ENCODE peak calls at places on chromosomes 3 and 15, in eight cellular contexts. One of them, this sample, is unnamed.

GRCh38 chr15:32849769-32850668 is 132.2 kb downstream of the GREM1 start:
- DNase-seq in endothelial cell of umbilical vein: no peak
- DNase-seq in prostate gland: no peak
- DNase-seq in foreskin fibroblast: peak; percentile 86
- DNase-seq in activated B cell treated with CpG ODN at 0.5 μM for 24 hours: no peak
- DNase-seq in IMR-90: peak; percentile 98
- DNase-seq in glutamatergic neuron: no peak
- DNase-seq in Caco-2: no peak
- DNase-seq in this sample: no peak

GRCh38 chr3:58161435-58162398 is 49.1 kb downstream of the DNASE1L3 start:
- DNase-seq in endothelial cell of umbilical vein: peak; percentile 96
- DNase-seq in prostate gland: no peak
- DNase-seq in foreskin fibroblast: peak; percentile 88
- DNase-seq in activated B cell treated with CpG ODN at 0.5 μM for 24 hours: no peak
- DNase-seq in IMR-90: peak; percentile 98
- DNase-seq in glutamatergic neuron: no peak
- DNase-seq in Caco-2: no peak
- DNase-seq in this sample: no peak

GRCh38 chr3:60594025-60594424 is 657.2 kb downstream of the FHIT start:
- DNase-seq in endothelial cell of umbilical vein: no peak
- DNase-seq in prostate gland: peak; percentile 83
- DNase-seq in foreskin fibroblast: peak; percentile 2
- DNase-seq in activated B cell treated with CpG ODN at 0.5 μM for 24 hours: no peak
- DNase-seq in IMR-90: peak; percentile 45
- DNase-seq in glutamatergic neuron: no peak
- DNase-seq in Caco-2: no peak
- DNase-seq in this sample: no peak

GRCh38 chr3:183497313-183497712 is 58.2 kb downstream of the KLHL6 start:
- DNase-seq in endothelial cell of umbilical vein: no peak
- DNase-seq in prostate gland: no peak
- DNase-seq in foreskin fibroblast: no peak
- DNase-seq in activated B cell treated with CpG ODN at 0.5 μM for 24 hours: no peak
- DNase-seq in IMR-90: no peak
- DNase-seq in glutamatergic neuron: no peak
- DNase-seq in Caco-2: no peak
- DNase-seq in this sample: no peak

GRCh38 chr3:45145223-45145622 is 955 bp downstream of the CDCP1 start:
- DNase-seq in endothelial cell of umbilical vein: no peak
- DNase-seq in prostate gland: peak; percentile 61
- DNase-seq in foreskin fibroblast: no peak
- DNase-seq in activated B cell treated with CpG ODN at 0.5 μM for 24 hours: no peak
- DNase-seq in IMR-90: no peak
- DNase-seq in glutamatergic neuron: no peak
- DNase-seq in Caco-2: no peak
- DNase-seq in this sample: no peak

GRCh38 chr15:92621972-92622533 is 33.5 kb downstream of the FAM174B start:
- DNase-seq in endothelial cell of umbilical vein: no peak
- DNase-seq in prostate gland: no peak
- DNase-seq in foreskin fibroblast: no peak
- DNase-seq in activated B cell treated with CpG ODN at 0.5 μM for 24 hours: no peak
- DNase-seq in IMR-90: no peak
- DNase-seq in glutamatergic neuron: no peak
- DNase-seq in Caco-2: no peak
- DNase-seq in this sample: no peak

GRCh38 chr3:117997201-117998049 is 1037.2 kb downstream of the IGSF11 start:
- DNase-seq in endothelial cell of umbilical vein: peak; percentile 84
- DNase-seq in prostate gland: peak; percentile 65
- DNase-seq in foreskin fibroblast: peak; percentile 88
- DNase-seq in activated B cell treated with CpG ODN at 0.5 μM for 24 hours: peak; percentile 30
- DNase-seq in IMR-90: peak; percentile 86
- DNase-seq in glutamatergic neuron: peak; percentile 88
- DNase-seq in Caco-2: peak; percentile 40
- DNase-seq in this sample: peak; percentile 85

GRCh38 chr3:27507515-27508266 is 23.5 kb upstream of the SLC4A7 start:
- DNase-seq in endothelial cell of umbilical vein: peak; percentile 73
- DNase-seq in prostate gland: peak; percentile 64
- DNase-seq in foreskin fibroblast: no peak
- DNase-seq in activated B cell treated with CpG ODN at 0.5 μM for 24 hours: no peak
- DNase-seq in IMR-90: peak; percentile 43
- DNase-seq in glutamatergic neuron: no peak
- DNase-seq in Caco-2: no peak
- DNase-seq in this sample: no peak

GRCh38 chr3:127077068-127077467 is 94.2 kb downstream of the PLXNA1 start:
- DNase-seq in endothelial cell of umbilical vein: no peak
- DNase-seq in prostate gland: no peak
- DNase-seq in foreskin fibroblast: no peak
- DNase-seq in activated B cell treated with CpG ODN at 0.5 μM for 24 hours: no peak
- DNase-seq in IMR-90: no peak
- DNase-seq in glutamatergic neuron: peak; percentile 3
- DNase-seq in Caco-2: no peak
- DNase-seq in this sample: no peak

GRCh38 chr15:77786181-77786890 is 153.6 kb upstream of the LINGO1 start:
- DNase-seq in endothelial cell of umbilical vein: no peak
- DNase-seq in prostate gland: no peak
- DNase-seq in foreskin fibroblast: no peak
- DNase-seq in activated B cell treated with CpG ODN at 0.5 μM for 24 hours: no peak
- DNase-seq in IMR-90: no peak
- DNase-seq in glutamatergic neuron: no peak
- DNase-seq in Caco-2: no peak
- DNase-seq in this sample: no peak

GRCh38 chr15:76337739-76338554 is 1.4 kb downstream of the ISL2 start:
- DNase-seq in endothelial cell of umbilical vein: no peak
- DNase-seq in prostate gland: no peak
- DNase-seq in foreskin fibroblast: peak; percentile 57
- DNase-seq in activated B cell treated with CpG ODN at 0.5 μM for 24 hours: peak; percentile 45
- DNase-seq in IMR-90: no peak
- DNase-seq in glutamatergic neuron: peak; percentile 57
- DNase-seq in Caco-2: peak; percentile 55
- DNase-seq in this sample: peak; percentile 47

GRCh38 chr3:46065294-46065705 is 38.0 kb upstream of the XCR1 start:
- DNase-seq in endothelial cell of umbilical vein: no peak
- DNase-seq in prostate gland: peak; percentile 81
- DNase-seq in foreskin fibroblast: peak; percentile 10
- DNase-seq in activated B cell treated with CpG ODN at 0.5 μM for 24 hours: no peak
- DNase-seq in IMR-90: peak; percentile 8
- DNase-seq in glutamatergic neuron: no peak
- DNase-seq in Caco-2: peak; percentile 40
- DNase-seq in this sample: no peak

GRCh38 chr3:11238057-11238456 is 34.1 kb upstream of the ATG7 start:
- DNase-seq in endothelial cell of umbilical vein: peak; percentile 48
- DNase-seq in prostate gland: no peak
- DNase-seq in foreskin fibroblast: peak; percentile 57
- DNase-seq in activated B cell treated with CpG ODN at 0.5 μM for 24 hours: no peak
- DNase-seq in IMR-90: peak; percentile 95
- DNase-seq in glutamatergic neuron: no peak
- DNase-seq in Caco-2: no peak
- DNase-seq in this sample: no peak

GRCh38 chr15:69760263-69760855 is 307.7 kb downstream of the RPLP1 start:
- DNase-seq in endothelial cell of umbilical vein: no peak
- DNase-seq in prostate gland: no peak
- DNase-seq in foreskin fibroblast: peak; percentile 18
- DNase-seq in activated B cell treated with CpG ODN at 0.5 μM for 24 hours: no peak
- DNase-seq in IMR-90: peak; percentile 60
- DNase-seq in glutamatergic neuron: no peak
- DNase-seq in Caco-2: no peak
- DNase-seq in this sample: no peak

GRCh38 chr3:150324261-150324660 is 83.8 kb upstream of the TSC22D2 start:
- DNase-seq in endothelial cell of umbilical vein: no peak
- DNase-seq in prostate gland: no peak
- DNase-seq in foreskin fibroblast: no peak
- DNase-seq in activated B cell treated with CpG ODN at 0.5 μM for 24 hours: no peak
- DNase-seq in IMR-90: no peak
- DNase-seq in glutamatergic neuron: no peak
- DNase-seq in Caco-2: no peak
- DNase-seq in this sample: no peak
- TF ChIP-seq CTCF in endothelial cell of umbilical vein: no peak
- TF ChIP-seq CTCF in prostate gland: no peak
- TF ChIP-seq CTCF in foreskin fibroblast: no peak
- TF ChIP-seq CTCF in activated B cell treated with CpG ODN at 0.5 μM for 24 hours: no peak
- TF ChIP-seq CTCF in IMR-90: no peak
- TF ChIP-seq CTCF in glutamatergic neuron: no peak
- TF ChIP-seq CTCF in Caco-2: no peak
- TF ChIP-seq CTCF in this sample: no peak

GRCh38 chr3:15108082-15108545 is 9.2 kb upstream of the RBSN start:
- DNase-seq in endothelial cell of umbilical vein: peak; percentile 62
- DNase-seq in prostate gland: peak; percentile 59
- DNase-seq in foreskin fibroblast: peak; percentile 87
- DNase-seq in activated B cell treated with CpG ODN at 0.5 μM for 24 hours: peak; percentile 66
- DNase-seq in IMR-90: peak; percentile 69
- DNase-seq in glutamatergic neuron: peak; percentile 81
- DNase-seq in Caco-2: peak; percentile 72
- DNase-seq in this sample: peak; percentile 83
- TF ChIP-seq CTCF in endothelial cell of umbilical vein: peak; percentile 88
- TF ChIP-seq CTCF in prostate gland: peak; percentile 78
- TF ChIP-seq CTCF in foreskin fibroblast: peak; percentile 90
- TF ChIP-seq CTCF in activated B cell treated with CpG ODN at 0.5 μM for 24 hours: peak; percentile 69
- TF ChIP-seq CTCF in IMR-90: peak; percentile 72
- TF ChIP-seq CTCF in glutamatergic neuron: peak; percentile 96
- TF ChIP-seq CTCF in Caco-2: peak; percentile 85
- TF ChIP-seq CTCF in this sample: peak; percentile 95

GRCh38 chr3:93906245-93906644 is 67.5 kb downstream of the PROS1 start:
- DNase-seq in endothelial cell of umbilical vein: no peak
- DNase-seq in prostate gland: no peak
- DNase-seq in foreskin fibroblast: no peak
- DNase-seq in activated B cell treated with CpG ODN at 0.5 μM for 24 hours: no peak
- DNase-seq in IMR-90: no peak
- DNase-seq in glutamatergic neuron: no peak
- DNase-seq in Caco-2: no peak
- DNase-seq in this sample: no peak
- TF ChIP-seq CTCF in endothelial cell of umbilical vein: no peak
- TF ChIP-seq CTCF in prostate gland: no peak
- TF ChIP-seq CTCF in foreskin fibroblast: no peak
- TF ChIP-seq CTCF in activated B cell treated with CpG ODN at 0.5 μM for 24 hours: no peak
- TF ChIP-seq CTCF in IMR-90: no peak
- TF ChIP-seq CTCF in glutamatergic neuron: no peak
- TF ChIP-seq CTCF in Caco-2: no peak
- TF ChIP-seq CTCF in this sample: no peak

GRCh38 chr3:39275963-39276593 is 3.8 kb downstream of the CX3CR1 start:
- DNase-seq in endothelial cell of umbilical vein: no peak
- DNase-seq in prostate gland: no peak
- DNase-seq in foreskin fibroblast: no peak
- DNase-seq in activated B cell treated with CpG ODN at 0.5 μM for 24 hours: no peak
- DNase-seq in IMR-90: no peak
- DNase-seq in glutamatergic neuron: no peak
- DNase-seq in Caco-2: no peak
- DNase-seq in this sample: no peak

GRCh38 chr3:39275052-39275451 is 4.8 kb downstream of the CX3CR1 start:
- DNase-seq in endothelial cell of umbilical vein: no peak
- DNase-seq in prostate gland: no peak
- DNase-seq in foreskin fibroblast: peak; percentile 24
- DNase-seq in activated B cell treated with CpG ODN at 0.5 μM for 24 hours: no peak
- DNase-seq in IMR-90: peak; percentile 68
- DNase-seq in glutamatergic neuron: no peak
- DNase-seq in Caco-2: no peak
- DNase-seq in this sample: no peak

GRCh38 chr3:39271363-39271762 is 8.5 kb downstream of the CX3CR1 start:
- DNase-seq in endothelial cell of umbilical vein: no peak
- DNase-seq in prostate gland: no peak
- DNase-seq in foreskin fibroblast: no peak
- DNase-seq in activated B cell treated with CpG ODN at 0.5 μM for 24 hours: no peak
- DNase-seq in IMR-90: no peak
- DNase-seq in glutamatergic neuron: no peak
- DNase-seq in Caco-2: no peak
- DNase-seq in this sample: no peak

GRCh38 chr3:39272191-39272590 is 7.6 kb downstream of the CX3CR1 start:
- DNase-seq in endothelial cell of umbilical vein: no peak
- DNase-seq in prostate gland: no peak
- DNase-seq in foreskin fibroblast: no peak
- DNase-seq in activated B cell treated with CpG ODN at 0.5 μM for 24 hours: no peak
- DNase-seq in IMR-90: no peak
- DNase-seq in glutamatergic neuron: no peak
- DNase-seq in Caco-2: no peak
- DNase-seq in this sample: no peak

DNA sequence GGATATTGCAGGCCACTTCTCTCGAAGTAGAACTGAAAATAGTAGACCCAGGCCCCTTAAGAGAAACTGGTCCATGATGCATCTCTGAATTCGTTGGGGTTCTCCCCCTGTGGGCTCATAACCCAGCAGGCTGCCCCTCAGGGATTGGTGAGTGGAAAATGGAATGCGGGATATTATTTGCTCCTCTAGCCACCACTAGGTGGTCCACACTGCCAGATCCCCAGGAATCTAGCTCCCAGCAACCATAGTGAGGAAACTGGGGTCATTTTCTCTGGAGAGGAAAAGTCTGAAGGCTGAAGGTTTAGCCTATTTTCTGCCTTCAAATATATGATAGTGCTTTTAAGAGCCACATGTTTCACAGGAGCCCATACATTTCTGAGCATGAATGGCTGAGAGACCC is 6.7 kb downstream of the CX3CR1 start:
- DNase-seq in endothelial cell of umbilical vein: no peak
- DNase-seq in prostate gland: no peak
- DNase-seq in foreskin fibroblast: no peak
- DNase-seq in activated B cell treated with CpG ODN at 0.5 μM for 24 hours: no peak
- DNase-seq in IMR-90: no peak
- DNase-seq in glutamatergic neuron: no peak
- DNase-seq in Caco-2: no peak
- DNase-seq in this sample: no peak
- TF ChIP-seq CTCF in endothelial cell of umbilical vein: peak; percentile 15
- TF ChIP-seq CTCF in prostate gland: no peak
- TF ChIP-seq CTCF in foreskin fibroblast: no peak
- TF ChIP-seq CTCF in activated B cell treated with CpG ODN at 0.5 μM for 24 hours: no peak
- TF ChIP-seq CTCF in IMR-90: no peak
- TF ChIP-seq CTCF in glutamatergic neuron: no peak
- TF ChIP-seq CTCF in Caco-2: no peak
- TF ChIP-seq CTCF in this sample: no peak

GRCh38 chr3:8669019-8669418 is 24.4 kb upstream of the SSUH2 start:
- DNase-seq in endothelial cell of umbilical vein: no peak
- DNase-seq in prostate gland: no peak
- DNase-seq in foreskin fibroblast: peak; percentile 45
- DNase-seq in activated B cell treated with CpG ODN at 0.5 μM for 24 hours: no peak
- DNase-seq in IMR-90: no peak
- DNase-seq in glutamatergic neuron: no peak
- DNase-seq in Caco-2: no peak
- DNase-seq in this sample: no peak
- TF ChIP-seq CTCF in endothelial cell of umbilical vein: no peak
- TF ChIP-seq CTCF in prostate gland: no peak
- TF ChIP-seq CTCF in foreskin fibroblast: no peak
- TF ChIP-seq CTCF in activated B cell treated with CpG ODN at 0.5 μM for 24 hours: no peak
- TF ChIP-seq CTCF in IMR-90: no peak
- TF ChIP-seq CTCF in glutamatergic neuron: no peak
- TF ChIP-seq CTCF in Caco-2: no peak
- TF ChIP-seq CTCF in this sample: no peak

DNA sequence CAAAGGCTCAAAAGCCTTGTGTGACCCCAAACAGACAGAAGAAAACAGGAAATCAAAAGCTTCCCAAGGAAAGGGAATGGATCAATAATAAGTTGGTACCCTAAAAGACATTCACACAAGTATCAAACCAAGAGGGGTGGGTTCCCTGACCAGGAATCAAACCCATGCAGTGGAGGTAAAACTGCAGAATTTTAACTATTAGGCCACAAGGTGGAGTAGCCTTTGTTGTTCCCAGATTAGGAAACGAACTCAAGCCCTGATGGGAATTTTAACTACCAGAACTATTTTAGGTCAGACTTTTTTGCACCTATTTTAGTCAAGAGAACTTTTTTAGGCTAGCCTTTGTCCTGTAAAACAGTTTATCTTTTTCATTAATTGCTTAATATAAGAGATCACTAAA is 31.4 kb downstream of the SETMAR start:
- DNase-seq in endothelial cell of umbilical vein: no peak
- DNase-seq in prostate gland: no peak
- DNase-seq in foreskin fibroblast: no peak
- DNase-seq in activated B cell treated with CpG ODN at 0.5 μM for 24 hours: no peak
- DNase-seq in IMR-90: no peak
- DNase-seq in glutamatergic neuron: no peak
- DNase-seq in Caco-2: no peak
- DNase-seq in this sample: no peak
- TF ChIP-seq CTCF in endothelial cell of umbilical vein: no peak
- TF ChIP-seq CTCF in prostate gland: no peak
- TF ChIP-seq CTCF in foreskin fibroblast: no peak
- TF ChIP-seq CTCF in activated B cell treated with CpG ODN at 0.5 μM for 24 hours: no peak
- TF ChIP-seq CTCF in IMR-90: no peak
- TF ChIP-seq CTCF in glutamatergic neuron: peak; percentile 14
- TF ChIP-seq CTCF in Caco-2: no peak
- TF ChIP-seq CTCF in this sample: no peak

This sample was measured in nephron progenitor cell.